ENCODE peak calls at places on chromosomes 5 and 9, in five cellular contexts. V is upper lobe of left lung; P is CD8-positive, alpha-beta T cell; S is lung; U is naive thymus-derived CD4-positive, alpha-beta T cell. O is an unnamed sample.

GRCh38 chr5:62778327-62779009 is 199.8 kb downstream of the LRRC70 start:
- ATAC-seq in P (no peak), U (peak; percentile 76), V (no peak), S (peak; percentile 39), O (no peak)

GRCh38 chr5:154916874-154917273 is 21.1 kb downstream of the GEMIN5 start:
- ATAC-seq in S (no peak), P (no peak), U (no peak), V (no peak), O (no peak)

GRCh38 chr9:92738661-92739081 is 26.0 kb downstream of the BICD2 start:
- ATAC-seq in P (no peak), U (no peak), V (peak; percentile 15), S (no peak), O (no peak)

GRCh38 chr5:110354341-110354740 is 372.1 kb downstream of the TMEM232 start:
- ATAC-seq in V (no peak), P (no peak), S (no peak), U (no peak), O (peak; percentile 36)

GRCh38 chr5:97475847-97476246 is 292.8 kb upstream of the RIOK2 start:
- ATAC-seq in V (no peak), U (no peak), S (no peak), P (no peak), O (no peak)

GRCh38 chr5:98791110-98791509 is 17.6 kb downstream of the RGMB start:
- ATAC-seq in S (no peak), P (no peak), U (no peak), V (no peak), O (no peak)

GRCh38 chr5:32044904-32045303 is 129.2 kb downstream of the GOLPH3 start:
- ATAC-seq in U (no peak), P (no peak), S (no peak), V (no peak), O (no peak)

GRCh38 chr9:129560849-129561248 is 60.1 kb downstream of the C9orf50 start:
- ATAC-seq in V (no peak), S (no peak), P (no peak), U (no peak), O (no peak)

GRCh38 chr9:95691435-95691834 is 174.7 kb upstream of the PTCH1 start:
- ATAC-seq in U (no peak), S (no peak), V (no peak), P (no peak), O (no peak)

GRCh38 chr5:107893642-107894041 is 222.9 kb upstream of the EFNA5 start:
- ATAC-seq in V (no peak), U (no peak), P (no peak), S (peak; percentile 80), O (peak; percentile 53)

GRCh38 chr9:18857769-18858168 is 175.2 kb downstream of the SAXO1 start:
- ATAC-seq in V (no peak), U (no peak), P (no peak), S (no peak), O (peak; percentile 60)

DNA sequence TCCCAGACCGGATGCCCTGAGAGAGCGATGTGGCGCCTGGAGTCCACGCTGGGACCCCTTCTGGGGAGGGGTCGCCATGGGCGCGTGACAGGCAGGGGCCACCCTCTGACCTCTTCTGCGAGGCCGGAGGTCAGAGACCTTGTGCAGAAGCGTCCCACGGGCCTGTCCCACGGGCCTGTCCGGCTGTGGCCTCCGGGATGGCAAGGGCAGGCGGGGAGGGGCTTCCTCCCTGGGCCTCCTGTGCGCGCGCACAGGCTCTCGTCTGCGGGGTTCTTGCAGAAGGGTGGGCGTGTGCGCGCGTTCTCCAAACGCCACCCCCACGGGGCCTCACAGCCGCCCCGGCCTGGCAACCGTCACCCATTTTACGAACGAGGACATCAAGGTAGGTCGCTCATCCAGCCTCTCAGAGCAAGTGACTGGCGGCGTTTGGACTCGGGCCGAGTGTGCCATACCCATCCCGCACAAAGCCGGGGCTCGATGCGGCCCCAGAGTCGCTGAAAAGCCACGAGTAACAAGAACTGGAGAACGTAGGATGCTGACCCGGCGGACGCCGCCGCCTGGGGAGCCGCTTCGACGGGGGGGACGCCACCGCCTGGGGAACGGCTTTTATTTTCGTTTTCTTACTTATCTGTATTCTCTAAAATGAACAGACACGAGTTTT is 897 bp downstream of the AHRR start:
- ATAC-seq in U (no peak), S (no peak), V (no peak), P (no peak), O (no peak)
- H3K27me3 ChIP-seq in U (no peaks in the 10 kb centered on the region), S (peaks cover 5% of the 10 kb centered on the region), V (peaks cover 23% of the 10 kb centered on the region), P (peaks cover 20% of the 10 kb centered on the region), O (peaks cover 85% of the 10 kb centered on the region)

DNA sequence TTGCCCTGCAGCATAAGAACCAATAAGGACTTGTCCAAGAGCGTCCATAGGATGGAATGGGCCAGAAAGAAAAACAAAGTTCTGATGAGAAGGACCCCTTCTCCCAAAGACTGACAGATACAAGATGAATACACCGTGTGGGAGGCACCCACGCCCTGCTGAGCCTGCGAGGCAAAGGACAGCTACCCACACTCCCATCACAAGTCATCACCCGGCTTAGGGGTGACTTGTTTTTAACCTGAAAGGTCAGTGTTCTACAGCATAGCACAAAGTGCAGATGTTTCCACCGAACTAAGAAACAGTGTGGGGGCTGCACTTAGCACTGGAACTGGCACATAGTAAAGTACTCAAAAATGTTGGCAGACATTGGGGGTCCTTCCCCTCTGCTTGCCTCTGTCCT is 13.9 kb downstream of the TNIP1 start:
- ATAC-seq in P (no peak), V (no peak), S (no peak), U (no peak), O (no peak)
- H3K4me1 ChIP-seq in P (peaks cover 29% of the 10 kb centered on the region), V (peaks cover 90% of the 10 kb centered on the region), S (peaks cover 47% of the 10 kb centered on the region), U (peaks cover 28% of the 10 kb centered on the region), O (peaks cover 63% of the 10 kb centered on the region)

GRCh38 chr5:1013948-1014301 is 5.3 kb downstream of the NKD2 start:
- ATAC-seq in U (no peak), P (no peak), S (no peak), V (no peak), O (no peak)
- H3K27me3 ChIP-seq in U (peaks cover 7% of the 10 kb centered on the region), P (peaks cover 12% of the 10 kb centered on the region), S (no peaks in the 10 kb centered on the region), V (peaks cover 18% of the 10 kb centered on the region), O (peaks cover 39% of the 10 kb centered on the region)

GRCh38 chr9:121282309-121283071 is 14.5 kb downstream of the GSN start:
- ATAC-seq in P (no peak), V (no peak), U (no peak), S (peak; percentile 6), O (peak; percentile 33)

GRCh38 chr9:121284733-121285451 is 16.9 kb downstream of the GSN start:
- ATAC-seq in S (no peak), U (no peak), P (no peak), V (no peak), O (no peak)

GRCh38 chr9:121283856-121284732 is 16.1 kb downstream of the GSN start:
- ATAC-seq in V (no peak), P (no peak), S (no peak), U (no peak), O (no peak)

GRCh38 chr9:121281614-121282291 is 13.8 kb downstream of the GSN start:
- ATAC-seq in P (no peak), U (no peak), V (peak; percentile 76), S (peak; percentile 45), O (peak; percentile 41)

DNA sequence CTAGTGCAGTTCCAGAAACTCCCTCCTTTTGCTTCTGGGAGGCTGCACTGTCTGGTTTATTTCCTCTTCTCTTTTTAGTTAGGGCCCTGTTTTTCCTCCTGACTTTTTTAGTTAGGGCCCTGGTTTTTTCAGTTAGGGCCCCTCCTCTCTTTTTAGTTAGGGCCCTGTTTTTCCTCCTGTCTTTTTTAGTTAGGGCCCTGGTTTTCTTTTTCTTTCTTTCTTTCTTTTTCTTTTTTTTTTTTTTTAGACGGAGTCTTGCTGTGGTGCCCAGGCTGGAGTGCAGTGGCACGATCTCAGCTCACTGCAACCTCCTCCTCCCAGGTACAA is 15.1 kb downstream of the GSN start:
- ATAC-seq in U (no peak), V (no peak), S (no peak), P (no peak), O (no peak)
- H3K4me1 ChIP-seq in U (no peaks in the 10 kb centered on the region), V (peaks cover 100% of the 10 kb centered on the region), S (peaks cover 48% of the 10 kb centered on the region), P (no peaks in the 10 kb centered on the region), O (peaks cover 100% of the 10 kb centered on the region)

GRCh38 chr9:126126012-126126411 is 200.6 kb upstream of the MVB12B start:
- ATAC-seq in S (no peak), P (no peak), U (no peak), V (no peak), O (no peak)

GRCh38 chr9:126131066-126132010 is 195.3 kb upstream of the MVB12B start:
- ATAC-seq in U (no peak), P (no peak), S (no peak), V (no peak), O (no peak)

GRCh38 chr9:126127591-126127990 is 199.0 kb upstream of the MVB12B start:
- ATAC-seq in V (no peak), U (no peak), P (no peak), S (no peak), O (no peak)

GRCh38 chr9:126126807-126127206 is 199.8 kb upstream of the MVB12B start:
- ATAC-seq in P (no peak), U (no peak), V (no peak), S (no peak), O (no peak)

GRCh38 chr9:126128494-126129142 is 198.0 kb upstream of the MVB12B start:
- ATAC-seq in P (no peak), S (no peak), V (no peak), U (no peak), O (no peak)
- H3K27me3 ChIP-seq in P (no peaks in the 10 kb centered on the region), S (no peaks in the 10 kb centered on the region), V (no peaks in the 10 kb centered on the region), U (no peaks in the 10 kb centered on the region), O (no peaks in the 10 kb centered on the region)

GRCh38 chr9:71675857-71676165 is 92.5 kb downstream of the CEMIP2 start:
- ATAC-seq in P (no peak), U (no peak), S (no peak), V (no peak), O (no peak)
- H3K4me1 ChIP-seq in P (no peaks in the 10 kb centered on the region), U (no peaks in the 10 kb centered on the region), S (peaks cover 6% of the 10 kb centered on the region), V (peaks cover 42% of the 10 kb centered on the region), O (peaks cover 21% of the 10 kb centered on the region)

DNA sequence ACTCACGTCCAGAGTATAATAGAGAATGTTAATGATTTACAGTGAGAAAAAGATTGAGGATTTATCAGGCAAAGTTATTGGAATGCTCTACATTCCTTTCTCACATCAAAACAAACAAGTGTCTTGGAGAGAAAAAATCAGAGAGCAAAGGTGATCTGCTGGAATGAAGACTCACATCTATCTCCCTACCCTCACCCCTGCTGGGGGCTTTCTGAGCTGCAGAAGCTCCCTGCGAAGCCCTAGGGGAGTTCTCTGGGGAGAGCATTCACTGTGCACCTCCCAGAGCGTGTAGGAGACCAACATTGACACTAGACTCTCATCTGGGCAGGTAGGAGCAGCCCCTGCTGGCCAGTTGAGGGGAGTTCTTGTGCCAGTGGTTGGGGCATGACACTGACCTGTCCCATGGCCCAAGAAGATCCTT is 76.6 kb upstream of the ADAMTS16 start:
- ATAC-seq in S (no peak), U (no peak), P (no peak), V (no peak), O (no peak)
- H3K27me3 ChIP-seq in S (no peaks in the 10 kb centered on the region), U (no peaks in the 10 kb centered on the region), P (no peaks in the 10 kb centered on the region), V (no peaks in the 10 kb centered on the region), O (peaks cover 6% of the 10 kb centered on the region)